ENCODE peak calls at places on chromosomes 5 and 9, in eight cellular contexts. G is CD8-positive, alpha-beta memory T cell; W is uterus; X is right lobe of liver; F is CD8-positive, alpha-beta T cell; R is OCI-LY7; C is prostate gland; K is neuronal stem cell. H is an unnamed sample.

GRCh38 chr5:10377081-10377480 is 23.6 kb downstream of the MARCHF6 start:
- DNase-seq in G (peak; percentile 43), W (no peak), X (no peak), F (no peak), R (no peak), C (no peak), K (no peak), H (no peak)

GRCh38 chr5:154087260-154087659 is 48.5 kb downstream of the MFAP3 start:
- DNase-seq in G (no peak), W (no peak), X (no peak), F (no peak), R (no peak), C (no peak), K (no peak), H (no peak)

GRCh38 chr9:69671904-69672827 is at the start of gene APBA1:
- DNase-seq in G (peak; percentile 42), W (peak; percentile 62), X (peak; percentile 82), F (peak; percentile 30), R (no peak), C (peak; percentile 50), K (peak; percentile 61), H (no peak)

GRCh38 chr5:171637811-171638210 is 147.8 kb upstream of the SMIM23 start:
- DNase-seq in G (no peak), W (no peak), X (no peak), F (no peak), R (no peak), C (no peak), K (no peak), H (no peak)

GRCh38 chr5:14145356-14146334 is 2.5 kb downstream of the TRIO start:
- DNase-seq in G (no peak), W (no peak), X (no peak), F (no peak), R (no peak), C (no peak), K (no peak), H (no peak)

GRCh38 chr9:70131296-70131695 is 87.6 kb downstream of the MAMDC2 start:
- DNase-seq in G (no peak), W (no peak), X (no peak), F (no peak), R (no peak), C (no peak), K (no peak), H (no peak)

GRCh38 chr9:112520646-112521045 is 34.0 kb downstream of the KIAA1958 start:
- DNase-seq in G (no peak), W (no peak), X (no peak), F (no peak), R (no peak), C (no peak), K (no peak), H (no peak)

GRCh38 chr5:81125959-81126358 is 107.2 kb upstream of the CKMT2 start:
- DNase-seq in G (no peak), W (no peak), X (peak; percentile 90), F (no peak), R (no peak), C (peak; percentile 8), K (no peak), H (no peak)

GRCh38 chr5:159040181-159040580 is 59.5 kb downstream of the EBF1 start:
- DNase-seq in G (no peak), W (no peak), X (no peak), F (no peak), R (peak; percentile 67), C (no peak), K (no peak), H (no peak)

GRCh38 chr5:2634399-2635176 is 116.9 kb downstream of the IRX2 start:
- DNase-seq in G (no peak), W (no peak), X (no peak), F (no peak), R (no peak), C (no peak), K (no peak), H (no peak)

GRCh38 chr9:93307468-93308157 is 123.7 kb downstream of the WNK2 start:
- DNase-seq in G (no peak), W (no peak), X (no peak), F (no peak), R (no peak), C (no peak), K (no peak), H (no peak)

GRCh38 chr5:14628346-14628745 is 36.2 kb upstream of the OTULIN start:
- DNase-seq in G (peak; percentile 31), W (no peak), X (peak; percentile 54), F (peak; percentile 54), R (peak; percentile 56), C (peak; percentile 24), K (peak; percentile 56), H (peak; percentile 33)

GRCh38 chr5:145362261-145362660 is 472.9 kb downstream of the PRELID2 start:
- DNase-seq in G (no peak), W (no peak), X (no peak), F (no peak), R (no peak), C (no peak), K (no peak), H (no peak)

GRCh38 chr9:36765077-36765390 is 192.3 kb downstream of the MELK start:
- DNase-seq in G (no peak), W (no peak), X (no peak), F (no peak), R (no peak), C (no peak), K (no peak), H (no peak)

GRCh38 chr9:23754551-23754950 is 71.5 kb downstream of the ELAVL2 start:
- DNase-seq in G (no peak), W (no peak), X (no peak), F (no peak), R (no peak), C (no peak), K (no peak), H (no peak)

GRCh38 chr5:143456952-143457547 is 53.6 kb upstream of the NR3C1 start:
- DNase-seq in G (no peak), W (no peak), X (no peak), F (no peak), R (no peak), C (no peak), K (no peak), H (no peak)

GRCh38 chr5:124402144-124402581 is 344.3 kb downstream of the ZNF608 start:
- DNase-seq in G (no peak), W (peak; percentile 39), X (no peak), F (no peak), R (no peak), C (peak; percentile 75), K (no peak), H (no peak)

GRCh38 chr5:32342656-32343055 is 29.9 kb upstream of the MTMR12 start:
- DNase-seq in G (no peak), W (no peak), X (no peak), F (no peak), R (no peak), C (no peak), K (no peak), H (no peak)

GRCh38 chr5:65483474-65484346 is 2.0 kb upstream of the ADAMTS6 start:
- DNase-seq in G (peak; percentile 32), W (no peak), X (no peak), F (no peak), R (peak; percentile 78), C (no peak), K (no peak), H (no peak)

GRCh38 chr9:32351845-32352244 is 32.6 kb upstream of the ACO1 start:
- DNase-seq in G (no peak), W (no peak), X (no peak), F (no peak), R (peak; percentile 7), C (no peak), K (no peak), H (no peak)

DNA sequence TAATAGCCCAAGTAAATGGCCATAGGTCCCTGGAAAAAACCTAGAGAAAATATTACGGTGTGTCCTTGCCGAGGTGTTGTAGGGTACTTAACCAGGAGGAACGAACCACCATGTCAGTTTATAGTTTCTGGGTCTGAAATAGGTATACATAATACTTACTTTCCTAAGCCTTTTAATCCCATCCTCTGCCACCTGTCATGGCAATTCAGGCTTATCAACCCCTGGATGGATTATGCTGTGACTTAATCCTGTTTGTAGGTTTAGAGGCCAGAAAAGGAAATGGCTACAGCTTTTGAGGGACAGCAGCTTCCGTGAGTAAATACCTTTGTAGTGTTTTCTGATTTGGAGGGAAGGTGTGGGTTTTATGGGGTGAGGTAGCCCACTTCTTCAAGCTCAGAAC is 89.1 kb upstream of the PTPRD start:
- DNase-seq in G (no peak), W (no peak), X (no peak), F (no peak), R (no peak), C (no peak), K (no peak), H (no peak)
- H3K9me3 ChIP-seq in G (peaks cover 7% of the 10 kb centered on the region), W (no peaks in the 10 kb centered on the region), X (no peaks in the 10 kb centered on the region), F (no peaks in the 10 kb centered on the region), R (no peaks in the 10 kb centered on the region), C (no peaks in the 10 kb centered on the region), K (no peaks in the 10 kb centered on the region), H (no peaks in the 10 kb centered on the region)

DNA sequence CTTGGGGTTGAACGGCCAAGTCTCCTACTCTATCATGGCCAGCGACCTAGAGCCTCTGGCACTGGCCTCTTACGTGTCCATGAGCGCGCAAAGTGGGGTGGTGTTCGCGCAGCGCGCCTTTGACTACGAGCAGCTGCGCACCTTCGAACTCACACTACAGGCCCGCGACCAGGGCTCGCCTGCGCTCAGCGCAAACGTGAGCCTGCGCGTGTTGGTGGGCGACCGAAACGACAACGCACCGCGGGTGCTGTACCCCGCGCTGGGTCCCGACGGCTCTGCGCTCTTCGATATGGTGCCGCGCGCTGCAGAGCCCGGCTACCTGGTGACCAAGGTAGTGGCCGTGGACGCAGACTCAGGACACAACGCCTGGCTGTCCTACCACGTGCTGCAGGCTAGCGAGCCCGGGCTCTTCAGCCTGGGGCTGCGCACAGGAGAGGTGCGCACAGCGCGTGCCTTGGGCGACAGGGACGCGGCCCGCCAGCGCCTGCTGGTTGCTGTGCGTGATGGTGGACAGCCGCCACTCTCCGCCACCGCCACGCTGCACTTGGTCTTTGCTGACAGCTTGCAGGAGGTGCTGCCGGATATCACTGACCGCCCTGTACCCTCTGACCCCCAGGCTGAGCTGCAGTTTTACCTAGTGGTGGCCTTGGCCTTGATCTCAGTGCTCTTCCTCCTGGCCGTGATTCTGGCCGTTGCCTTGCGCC is 2.0 kb downstream of the PCDHGB5 start:
- DNase-seq in G (no peak), W (no peak), X (no peak), F (no peak), R (no peak), C (no peak), K (no peak), H (no peak)
- H3K9me3 ChIP-seq in G (no peaks in the 10 kb centered on the region), W (no peaks in the 10 kb centered on the region), X (peaks cover 14% of the 10 kb centered on the region), F (no peaks in the 10 kb centered on the region), R (no peaks in the 10 kb centered on the region), C (peaks cover 10% of the 10 kb centered on the region), K (peaks cover 74% of the 10 kb centered on the region), H (no peaks in the 10 kb centered on the region)

GRCh38 chr9:134503301-134504105 is 138.1 kb upstream of the COL5A1 start:
- DNase-seq in G (no peak), W (no peak), X (peak; percentile 39), F (no peak), R (no peak), C (no peak), K (no peak), H (no peak)
- H3K9me3 ChIP-seq in G (no peaks in the 10 kb centered on the region), W (no peaks in the 10 kb centered on the region), X (no peaks in the 10 kb centered on the region), F (no peaks in the 10 kb centered on the region), R (no peaks in the 10 kb centered on the region), C (no peaks in the 10 kb centered on the region), K (peaks cover 4% of the 10 kb centered on the region), H (no peaks in the 10 kb centered on the region)

GRCh38 chr5:165188555-165189260 is 1683.3 kb downstream of the MAT2B start:
- DNase-seq in G (no peak), W (no peak), X (no peak), F (no peak), R (no peak), C (no peak), K (no peak), H (no peak)
- H3K9me3 ChIP-seq in G (no peaks in the 10 kb centered on the region), W (no peaks in the 10 kb centered on the region), X (no peaks in the 10 kb centered on the region), F (no peaks in the 10 kb centered on the region), R (no peaks in the 10 kb centered on the region), C (no peaks in the 10 kb centered on the region), K (no peaks in the 10 kb centered on the region), H (no peaks in the 10 kb centered on the region)